ENCODE peak calls at places on chromosomes 5 and 9, in four cellular contexts. One of them, this sample, is unnamed.

GRCh38 chr5:36442796-36443195 is 141.1 kb upstream of the RANBP3L start:
- DNase-seq in K562: no peak
- DNase-seq in H1: no peak
- DNase-seq in HepG2: no peak
- DNase-seq in this sample: no peak

GRCh38 chr9:127875306-127875966 is 2.0 kb downstream of the AK1 start:
- DNase-seq in K562: no peak
- DNase-seq in H1: no peak
- DNase-seq in HepG2: no peak
- DNase-seq in this sample: no peak

GRCh38 chr5:149561848-149562247 is 10.6 kb upstream of the CSNK1A1 start:
- DNase-seq in K562: no peak
- DNase-seq in H1: no peak
- DNase-seq in HepG2: peak
- DNase-seq in this sample: peak

GRCh38 chr5:50963647-50964584 is 297.5 kb downstream of the PARP8 start:
- DNase-seq in K562: no peak
- DNase-seq in H1: no peak
- DNase-seq in HepG2: no peak
- DNase-seq in this sample: no peak

GRCh38 chr5:115578657-115579056 is 23.6 kb downstream of the TICAM2 start:
- DNase-seq in K562: no peak
- DNase-seq in H1: no peak
- DNase-seq in HepG2: no peak
- DNase-seq in this sample: no peak

GRCh38 chr9:133835273-133835901 is 97.2 kb upstream of the SARDH start:
- DNase-seq in K562: no peak
- DNase-seq in H1: no peak
- DNase-seq in HepG2: no peak
- DNase-seq in this sample: no peak

GRCh38 chr5:74256947-74257573 is 383.5 kb downstream of the ENC1 start:
- DNase-seq in K562: no peak
- DNase-seq in H1: no peak
- DNase-seq in HepG2: no peak
- DNase-seq in this sample: no peak

GRCh38 chr5:175753536-175753890 is 95.6 kb downstream of the HRH2 start:
- DNase-seq in K562: no peak
- DNase-seq in H1: no peak
- DNase-seq in HepG2: no peak
- DNase-seq in this sample: no peak

GRCh38 chr5:128539038-128539429 is 989 bp upstream of the FBN2 start:
- DNase-seq in K562: no peak
- DNase-seq in H1: no peak
- DNase-seq in HepG2: no peak
- DNase-seq in this sample: no peak

GRCh38 chr5:138180183-138180782 is 1.4 kb downstream of the KIF20A start:
- DNase-seq in K562: peak
- DNase-seq in H1: no peak
- DNase-seq in HepG2: peak
- DNase-seq in this sample: peak

GRCh38 chr9:135335691-135336181 is 143.8 kb upstream of the PPP1R26 start:
- DNase-seq in K562: no peak
- DNase-seq in H1: no peak
- DNase-seq in HepG2: no peak
- DNase-seq in this sample: no peak

GRCh38 chr5:2617461-2617860 is 134.0 kb downstream of the IRX2 start:
- DNase-seq in K562: no peak
- DNase-seq in H1: no peak
- DNase-seq in HepG2: no peak
- DNase-seq in this sample: no peak

GRCh38 chr5:19690978-19691377 is 297.0 kb downstream of the CDH18 start:
- DNase-seq in K562: no peak
- DNase-seq in H1: no peak
- DNase-seq in HepG2: no peak
- DNase-seq in this sample: no peak

GRCh38 chr9:107847977-107848376 is 358.4 kb upstream of the KLF4 start:
- DNase-seq in K562: no peak
- DNase-seq in H1: no peak
- DNase-seq in HepG2: no peak
- DNase-seq in this sample: no peak

GRCh38 chr5:134113908-134114875 is at the start of gene TCF7:
- DNase-seq in K562: peak
- DNase-seq in H1: peak
- DNase-seq in HepG2: peak
- DNase-seq in this sample: peak

GRCh38 chr9:1042466-1042865 is 7.7 kb upstream of the DMRT2 start:
- DNase-seq in K562: no peak
- DNase-seq in H1: no peak
- DNase-seq in HepG2: no peak
- DNase-seq in this sample: no peak

GRCh38 chr5:139711067-139711851 is 63.1 kb downstream of the CXXC5 start:
- DNase-seq in K562: peak
- DNase-seq in H1: no peak
- DNase-seq in HepG2: no peak
- DNase-seq in this sample: no peak
- TF ChIP-seq FOSL1 in K562: no peak
- TF ChIP-seq FOSL1 in H1: no peak
- TF ChIP-seq FOSL1 in HepG2: no peak
- TF ChIP-seq FOSL1 in this sample: no peak

GRCh38 chr9:34380511-34381315 is 4.0 kb upstream of the MYORG start:
- DNase-seq in K562: peak
- DNase-seq in H1: no peak
- DNase-seq in HepG2: peak
- DNase-seq in this sample: no peak
- TF ChIP-seq SP1 in K562: no peak
- TF ChIP-seq SP1 in H1: no peak
- TF ChIP-seq SP1 in HepG2: peak
- TF ChIP-seq SP1 in this sample: no peak

DNA sequence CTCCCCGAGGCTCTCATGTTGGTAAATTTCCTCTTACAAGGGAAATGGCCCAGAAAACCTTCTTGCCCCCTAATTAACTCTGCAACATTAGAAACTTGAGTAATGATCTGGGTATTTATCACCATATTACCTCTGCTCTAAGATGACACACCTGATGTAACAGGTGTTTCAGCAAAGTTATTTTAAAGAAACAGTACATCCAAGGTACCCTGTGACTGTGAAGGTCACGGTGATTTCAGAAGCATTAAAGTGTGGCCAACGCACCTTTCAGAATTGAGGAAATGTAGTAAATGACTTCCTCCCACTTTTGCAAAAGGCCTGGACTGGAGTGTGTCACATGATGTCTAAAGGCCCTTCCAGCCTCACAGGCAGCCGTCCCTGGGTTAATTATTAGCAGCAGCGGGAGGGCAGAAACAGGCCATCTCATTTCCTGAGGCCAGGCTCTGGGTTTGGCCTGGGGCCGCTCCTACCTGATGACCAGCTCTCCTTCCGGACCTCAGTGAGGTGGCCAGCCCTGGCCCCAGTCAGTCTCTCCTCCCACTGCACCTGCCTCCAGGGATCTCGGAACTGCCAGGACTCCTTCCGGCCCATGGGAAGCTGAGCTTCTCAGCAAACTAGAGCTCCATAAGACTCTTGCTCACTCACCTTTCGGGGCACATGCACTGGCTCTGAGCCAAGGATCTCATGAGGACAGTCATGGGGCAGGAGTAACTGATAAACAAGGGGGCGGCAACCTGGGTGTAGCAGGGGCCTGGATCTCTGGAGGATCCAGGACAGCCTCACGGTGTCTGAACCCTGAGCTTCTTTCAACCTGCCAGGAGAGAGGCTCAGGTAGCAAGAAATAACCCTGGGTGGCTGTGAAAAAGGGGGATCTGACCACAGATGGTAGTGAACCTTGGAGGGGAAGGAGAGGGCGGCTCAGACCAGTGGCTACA is 20.6 kb downstream of the PTPN3 start:
- DNase-seq in K562: no peak
- DNase-seq in H1: no peak
- DNase-seq in HepG2: peak
- DNase-seq in this sample: peak
- TF ChIP-seq FOSL1 in K562: no peak
- TF ChIP-seq FOSL1 in H1: no peak
- TF ChIP-seq FOSL1 in HepG2: no peak
- TF ChIP-seq FOSL1 in this sample: peak

GRCh38 chr5:14810282-14810681 is 61.3 kb downstream of the ANKH start:
- DNase-seq in K562: no peak
- DNase-seq in H1: no peak
- DNase-seq in HepG2: no peak
- DNase-seq in this sample: no peak

GRCh38 chr5:14813747-14814146 is 57.8 kb downstream of the ANKH start:
- DNase-seq in K562: no peak
- DNase-seq in H1: no peak
- DNase-seq in HepG2: no peak
- DNase-seq in this sample: no peak

GRCh38 chr5:14809369-14810144 is 62.0 kb downstream of the ANKH start:
- DNase-seq in K562: peak
- DNase-seq in H1: no peak
- DNase-seq in HepG2: peak
- DNase-seq in this sample: peak

GRCh38 chr5:14810941-14811573 is 60.5 kb downstream of the ANKH start:
- DNase-seq in K562: no peak
- DNase-seq in H1: no peak
- DNase-seq in HepG2: no peak
- DNase-seq in this sample: no peak

GRCh38 chr5:14812166-14812565 is 59.4 kb downstream of the ANKH start:
- DNase-seq in K562: no peak
- DNase-seq in H1: no peak
- DNase-seq in HepG2: no peak
- DNase-seq in this sample: no peak
- TF ChIP-seq SP1 in K562: no peak
- TF ChIP-seq SP1 in H1: no peak
- TF ChIP-seq SP1 in HepG2: no peak
- TF ChIP-seq SP1 in this sample: no peak

GRCh38 chr9:118651511-118651910 is 717.7 kb downstream of the BRINP1 start:
- DNase-seq in K562: no peak
- DNase-seq in H1: no peak
- DNase-seq in HepG2: no peak
- DNase-seq in this sample: no peak
- TF ChIP-seq FOSL1 in K562: no peak
- TF ChIP-seq FOSL1 in H1: no peak
- TF ChIP-seq FOSL1 in HepG2: no peak
- TF ChIP-seq FOSL1 in this sample: no peak

GRCh38 chr9:20125721-20126120 is 336.9 kb upstream of the SLC24A2 start:
- DNase-seq in K562: no peak
- DNase-seq in H1: no peak
- DNase-seq in HepG2: no peak
- DNase-seq in this sample: no peak
- TF ChIP-seq SP1 in K562: no peak
- TF ChIP-seq SP1 in H1: no peak
- TF ChIP-seq SP1 in HepG2: no peak
- TF ChIP-seq SP1 in this sample: no peak